ENCODE peak calls at places on chromosomes 6 and 20, in seven cellular contexts. One of them, this sample, is unnamed.

GRCh38 chr20:35306931-35307517 is 14.8 kb upstream of the FAM83C start:
- DNase-seq in activated naive CD4-positive, alpha-beta T cell: no peak
- DNase-seq in activated T-helper 1 cell treated with anti-CD3 and anti-CD28 coated beads, Interleukin-2, amount 50 U/mL, for 16 hours: no peak
- DNase-seq in activated gamma-delta T cell treated with Interleukin-2 at 50 U/mL for 16 hours: peak; percentile 14
- DNase-seq in neuronal stem cell: peak; percentile 36
- DNase-seq in H4: peak; percentile 85
- DNase-seq in NCI-H1694 treated with DMSO at 0.1 percent for 48 hours: peak; percentile 60
- DNase-seq in this sample: peak; percentile 76

GRCh38 chr6:167079853-167080297 is 43.0 kb upstream of the CCR6 start:
- DNase-seq in activated naive CD4-positive, alpha-beta T cell: no peak
- DNase-seq in activated T-helper 1 cell treated with anti-CD3 and anti-CD28 coated beads, Interleukin-2, amount 50 U/mL, for 16 hours: no peak
- DNase-seq in activated gamma-delta T cell treated with Interleukin-2 at 50 U/mL for 16 hours: no peak
- DNase-seq in neuronal stem cell: no peak
- DNase-seq in H4: no peak
- DNase-seq in NCI-H1694 treated with DMSO at 0.1 percent for 48 hours: no peak
- DNase-seq in this sample: no peak

GRCh38 chr20:19850190-19850533 is 92.1 kb downstream of the RIN2 start:
- DNase-seq in activated naive CD4-positive, alpha-beta T cell: no peak
- DNase-seq in activated T-helper 1 cell treated with anti-CD3 and anti-CD28 coated beads, Interleukin-2, amount 50 U/mL, for 16 hours: no peak
- DNase-seq in activated gamma-delta T cell treated with Interleukin-2 at 50 U/mL for 16 hours: no peak
- DNase-seq in neuronal stem cell: no peak
- DNase-seq in H4: no peak
- DNase-seq in NCI-H1694 treated with DMSO at 0.1 percent for 48 hours: peak; percentile 15
- DNase-seq in this sample: peak; percentile 84

GRCh38 chr20:16528078-16528477 is 45.2 kb downstream of the KIF16B start:
- DNase-seq in activated naive CD4-positive, alpha-beta T cell: no peak
- DNase-seq in activated T-helper 1 cell treated with anti-CD3 and anti-CD28 coated beads, Interleukin-2, amount 50 U/mL, for 16 hours: no peak
- DNase-seq in activated gamma-delta T cell treated with Interleukin-2 at 50 U/mL for 16 hours: no peak
- DNase-seq in neuronal stem cell: no peak
- DNase-seq in H4: peak; percentile 95
- DNase-seq in NCI-H1694 treated with DMSO at 0.1 percent for 48 hours: peak; percentile 15
- DNase-seq in this sample: no peak

GRCh38 chr6:146593978-146594377 is 4.8 kb upstream of the ADGB start:
- DNase-seq in activated naive CD4-positive, alpha-beta T cell: no peak
- DNase-seq in activated T-helper 1 cell treated with anti-CD3 and anti-CD28 coated beads, Interleukin-2, amount 50 U/mL, for 16 hours: no peak
- DNase-seq in activated gamma-delta T cell treated with Interleukin-2 at 50 U/mL for 16 hours: no peak
- DNase-seq in neuronal stem cell: no peak
- DNase-seq in H4: no peak
- DNase-seq in NCI-H1694 treated with DMSO at 0.1 percent for 48 hours: no peak
- DNase-seq in this sample: no peak

GRCh38 chr20:47272893-47273590 is 83.5 kb downstream of the ZMYND8 start:
- DNase-seq in activated naive CD4-positive, alpha-beta T cell: peak; percentile 4
- DNase-seq in activated T-helper 1 cell treated with anti-CD3 and anti-CD28 coated beads, Interleukin-2, amount 50 U/mL, for 16 hours: no peak
- DNase-seq in activated gamma-delta T cell treated with Interleukin-2 at 50 U/mL for 16 hours: peak; percentile 52
- DNase-seq in neuronal stem cell: peak; percentile 70
- DNase-seq in H4: peak; percentile 55
- DNase-seq in NCI-H1694 treated with DMSO at 0.1 percent for 48 hours: peak; percentile 19
- DNase-seq in this sample: no peak

GRCh38 chr6:119390276-119390793 is 40.8 kb upstream of the MAN1A1 start:
- DNase-seq in activated naive CD4-positive, alpha-beta T cell: no peak
- DNase-seq in activated T-helper 1 cell treated with anti-CD3 and anti-CD28 coated beads, Interleukin-2, amount 50 U/mL, for 16 hours: no peak
- DNase-seq in activated gamma-delta T cell treated with Interleukin-2 at 50 U/mL for 16 hours: no peak
- DNase-seq in neuronal stem cell: no peak
- DNase-seq in H4: no peak
- DNase-seq in NCI-H1694 treated with DMSO at 0.1 percent for 48 hours: no peak
- DNase-seq in this sample: no peak

GRCh38 chr6:125233216-125233615 is 68.6 kb downstream of the HDDC2 start:
- DNase-seq in activated naive CD4-positive, alpha-beta T cell: no peak
- DNase-seq in activated T-helper 1 cell treated with anti-CD3 and anti-CD28 coated beads, Interleukin-2, amount 50 U/mL, for 16 hours: no peak
- DNase-seq in activated gamma-delta T cell treated with Interleukin-2 at 50 U/mL for 16 hours: no peak
- DNase-seq in neuronal stem cell: no peak
- DNase-seq in H4: no peak
- DNase-seq in NCI-H1694 treated with DMSO at 0.1 percent for 48 hours: no peak
- DNase-seq in this sample: no peak

GRCh38 chr6:95325858-95326257 is 251.5 kb upstream of the MANEA start:
- DNase-seq in activated naive CD4-positive, alpha-beta T cell: no peak
- DNase-seq in activated T-helper 1 cell treated with anti-CD3 and anti-CD28 coated beads, Interleukin-2, amount 50 U/mL, for 16 hours: no peak
- DNase-seq in activated gamma-delta T cell treated with Interleukin-2 at 50 U/mL for 16 hours: no peak
- DNase-seq in neuronal stem cell: no peak
- DNase-seq in H4: no peak
- DNase-seq in NCI-H1694 treated with DMSO at 0.1 percent for 48 hours: no peak
- DNase-seq in this sample: no peak

GRCh38 chr6:19424853-19425252 is 412.3 kb upstream of the ID4 start:
- DNase-seq in activated naive CD4-positive, alpha-beta T cell: no peak
- DNase-seq in activated T-helper 1 cell treated with anti-CD3 and anti-CD28 coated beads, Interleukin-2, amount 50 U/mL, for 16 hours: no peak
- DNase-seq in activated gamma-delta T cell treated with Interleukin-2 at 50 U/mL for 16 hours: no peak
- DNase-seq in neuronal stem cell: no peak
- DNase-seq in H4: no peak
- DNase-seq in NCI-H1694 treated with DMSO at 0.1 percent for 48 hours: no peak
- DNase-seq in this sample: no peak

GRCh38 chr20:20712474-20713243 is at the start of gene RALGAPA2:
- DNase-seq in activated naive CD4-positive, alpha-beta T cell: peak; percentile 89
- DNase-seq in activated T-helper 1 cell treated with anti-CD3 and anti-CD28 coated beads, Interleukin-2, amount 50 U/mL, for 16 hours: peak; percentile 91
- DNase-seq in activated gamma-delta T cell treated with Interleukin-2 at 50 U/mL for 16 hours: peak; percentile 95
- DNase-seq in neuronal stem cell: peak; percentile 98
- DNase-seq in H4: peak; percentile 98
- DNase-seq in NCI-H1694 treated with DMSO at 0.1 percent for 48 hours: peak; percentile 93
- DNase-seq in this sample: peak; percentile 98

GRCh38 chr6:159306134-159306537 is 136.9 kb downstream of the FNDC1 start:
- DNase-seq in activated naive CD4-positive, alpha-beta T cell: no peak
- DNase-seq in activated T-helper 1 cell treated with anti-CD3 and anti-CD28 coated beads, Interleukin-2, amount 50 U/mL, for 16 hours: no peak
- DNase-seq in activated gamma-delta T cell treated with Interleukin-2 at 50 U/mL for 16 hours: no peak
- DNase-seq in neuronal stem cell: no peak
- DNase-seq in H4: no peak
- DNase-seq in NCI-H1694 treated with DMSO at 0.1 percent for 48 hours: no peak
- DNase-seq in this sample: no peak

GRCh38 chr6:53846250-53846649 is 51.4 kb downstream of the LRRC1 start:
- DNase-seq in activated naive CD4-positive, alpha-beta T cell: no peak
- DNase-seq in activated T-helper 1 cell treated with anti-CD3 and anti-CD28 coated beads, Interleukin-2, amount 50 U/mL, for 16 hours: no peak
- DNase-seq in activated gamma-delta T cell treated with Interleukin-2 at 50 U/mL for 16 hours: no peak
- DNase-seq in neuronal stem cell: no peak
- DNase-seq in H4: no peak
- DNase-seq in NCI-H1694 treated with DMSO at 0.1 percent for 48 hours: no peak
- DNase-seq in this sample: no peak

GRCh38 chr20:37411408-37412306 is 65.7 kb downstream of the SRC start:
- DNase-seq in activated naive CD4-positive, alpha-beta T cell: no peak
- DNase-seq in activated T-helper 1 cell treated with anti-CD3 and anti-CD28 coated beads, Interleukin-2, amount 50 U/mL, for 16 hours: no peak
- DNase-seq in activated gamma-delta T cell treated with Interleukin-2 at 50 U/mL for 16 hours: no peak
- DNase-seq in neuronal stem cell: no peak
- DNase-seq in H4: no peak
- DNase-seq in NCI-H1694 treated with DMSO at 0.1 percent for 48 hours: peak; percentile 16
- DNase-seq in this sample: peak; percentile 67

GRCh38 chr6:111922454-111923297 is 49.4 kb upstream of the FYN start:
- DNase-seq in activated naive CD4-positive, alpha-beta T cell: no peak
- DNase-seq in activated T-helper 1 cell treated with anti-CD3 and anti-CD28 coated beads, Interleukin-2, amount 50 U/mL, for 16 hours: no peak
- DNase-seq in activated gamma-delta T cell treated with Interleukin-2 at 50 U/mL for 16 hours: no peak
- DNase-seq in neuronal stem cell: no peak
- DNase-seq in H4: peak; percentile 8
- DNase-seq in NCI-H1694 treated with DMSO at 0.1 percent for 48 hours: no peak
- DNase-seq in this sample: no peak

GRCh38 chr20:8305449-8305978 is 173.4 kb downstream of the PLCB1 start:
- DNase-seq in activated naive CD4-positive, alpha-beta T cell: no peak
- DNase-seq in activated T-helper 1 cell treated with anti-CD3 and anti-CD28 coated beads, Interleukin-2, amount 50 U/mL, for 16 hours: peak; percentile 47
- DNase-seq in activated gamma-delta T cell treated with Interleukin-2 at 50 U/mL for 16 hours: peak; percentile 72
- DNase-seq in neuronal stem cell: peak; percentile 53
- DNase-seq in H4: peak; percentile 55
- DNase-seq in NCI-H1694 treated with DMSO at 0.1 percent for 48 hours: no peak
- DNase-seq in this sample: peak; percentile 47

GRCh38 chr6:166301611-166302529 is 6.3 kb downstream of the PRR18 start:
- DNase-seq in activated naive CD4-positive, alpha-beta T cell: no peak
- DNase-seq in activated T-helper 1 cell treated with anti-CD3 and anti-CD28 coated beads, Interleukin-2, amount 50 U/mL, for 16 hours: no peak
- DNase-seq in activated gamma-delta T cell treated with Interleukin-2 at 50 U/mL for 16 hours: no peak
- DNase-seq in neuronal stem cell: no peak
- DNase-seq in H4: no peak
- DNase-seq in NCI-H1694 treated with DMSO at 0.1 percent for 48 hours: no peak
- DNase-seq in this sample: no peak

GRCh38 chr20:40763646-40764295 is 74.7 kb upstream of the MAFB start:
- DNase-seq in activated naive CD4-positive, alpha-beta T cell: no peak
- DNase-seq in activated T-helper 1 cell treated with anti-CD3 and anti-CD28 coated beads, Interleukin-2, amount 50 U/mL, for 16 hours: no peak
- DNase-seq in activated gamma-delta T cell treated with Interleukin-2 at 50 U/mL for 16 hours: no peak
- DNase-seq in neuronal stem cell: no peak
- DNase-seq in H4: no peak
- DNase-seq in NCI-H1694 treated with DMSO at 0.1 percent for 48 hours: no peak
- DNase-seq in this sample: no peak

GRCh38 chr6:115016593-115016992 is 673.8 kb upstream of the HS3ST5 start:
- DNase-seq in activated naive CD4-positive, alpha-beta T cell: no peak
- DNase-seq in activated T-helper 1 cell treated with anti-CD3 and anti-CD28 coated beads, Interleukin-2, amount 50 U/mL, for 16 hours: no peak
- DNase-seq in activated gamma-delta T cell treated with Interleukin-2 at 50 U/mL for 16 hours: no peak
- DNase-seq in neuronal stem cell: no peak
- DNase-seq in H4: no peak
- DNase-seq in NCI-H1694 treated with DMSO at 0.1 percent for 48 hours: no peak
- DNase-seq in this sample: no peak